ENCODE peak calls at places on chromosome 13, in nine cellular contexts. B is aorta, C is spleen, V is brain microvascular endothelial cell, N is MG63, R is mesendoderm, D is HuH-7.5, K is KBM-7, S is thoracic aorta. J is an unnamed sample.

GRCh38 chr13:96141032-96141431 is 51.1 kb downstream of the HS6ST3 start:
- DNase-seq in B (no peak), C (no peak), V (no peak), N (no peak), R (peak), D (no peak), K (peak), S (no peak), J (peak)

GRCh38 chr13:99987180-99988047 is 5.8 kb downstream of the ZIC2 start:
- DNase-seq in B (peak), C (no peak), V (no peak), N (no peak), R (peak), D (no peak), K (no peak), S (no peak), J (no peak)

GRCh38 chr13:50016421-50016820 is 1.2 kb downstream of the KCNRG start:
- DNase-seq in B (no peak), C (no peak), V (peak), N (no peak), R (no peak), D (no peak), K (no peak), S (no peak), J (no peak)

GRCh38 chr13:80975903-80976302 is 635.0 kb upstream of the SPRY2 start:
- DNase-seq in B (no peak), C (no peak), V (no peak), N (no peak), R (no peak), D (no peak), K (no peak), S (no peak), J (no peak)

GRCh38 chr13:21884965-21885567 is 214.2 kb downstream of the FGF9 start:
- DNase-seq in B (no peak), C (no peak), V (no peak), N (no peak), R (no peak), D (no peak), K (peak), S (no peak), J (no peak)

GRCh38 chr13:80339841-80340642 is 884 bp downstream of the SPRY2 start:
- DNase-seq in B (peak), C (peak), V (peak), N (peak), R (peak), D (no peak), K (peak), S (no peak), J (peak)

GRCh38 chr13:33349996-33350826 is 64.7 kb upstream of the STARD13 start:
- DNase-seq in B (peak), C (peak), V (peak), N (peak), R (peak), D (no peak), K (peak), S (no peak), J (peak)

GRCh38 chr13:82661126-82661525 is 1221.1 kb downstream of the SLITRK1 start:
- DNase-seq in B (no peak), C (no peak), V (no peak), N (no peak), R (peak), D (no peak), K (no peak), S (no peak), J (no peak)

GRCh38 chr13:48629282-48629681 is 24.4 kb upstream of the CYSLTR2 start:
- DNase-seq in B (no peak), C (no peak), V (no peak), N (no peak), R (no peak), D (no peak), K (no peak), S (no peak), J (no peak)

GRCh38 chr13:45310341-45311138 is 30.4 kb downstream of the TPT1 start:
- DNase-seq in B (no peak), C (no peak), V (no peak), N (no peak), R (no peak), D (no peak), K (no peak), S (no peak), J (no peak)

J was measured in Daoy.